ENCODE peak calls at places on chromosomes 5 and 9, in six cellular contexts. F, P, M, S, V and G are unnamed samples.
A peak's percentile ranks its signal among the peaks of the same experiment; 100 is the strongest.

GRCh38 chr9:106707291-106707690 is 155.7 kb upstream of the ZNF462 start:
- DNase-seq in F (no peak), P (no peak), M (no peak), S (no peak), V (no peak), G (no peak)

GRCh38 chr9:94768766-94769165 is 42.3 kb downstream of the AOPEP start:
- DNase-seq in F (no peak), P (no peak), M (no peak), S (no peak), V (no peak), G (no peak)

GRCh38 chr9:87063883-87064282 is 116.6 kb upstream of the GAS1 start:
- DNase-seq in F (no peak), P (no peak), M (no peak), S (no peak), V (peak; percentile 64), G (no peak)

GRCh38 chr9:7520396-7520795 is 279.2 kb downstream of the DMAC1 start:
- DNase-seq in F (no peak), P (no peak), M (no peak), S (no peak), V (no peak), G (no peak)

GRCh38 chr5:57435701-57436134 is 46.9 kb downstream of the ACTBL2 start:
- DNase-seq in F (peak; percentile 50), P (peak; percentile 19), M (no peak), S (peak; percentile 59), V (no peak), G (peak; percentile 30)

GRCh38 chr9:121318631-121319393 is 50.9 kb downstream of the GSN start:
- DNase-seq in F (no peak), P (no peak), M (peak; percentile 73), S (no peak), V (peak; percentile 25), G (no peak)

GRCh38 chr9:137764171-137764671 is 113.4 kb upstream of the CACNA1B start:
- DNase-seq in F (no peak), P (no peak), M (no peak), S (no peak), V (no peak), G (no peak)

GRCh38 chr9:37790096-37790495 is 5.2 kb upstream of the EXOSC3 start:
- DNase-seq in F (no peak), P (no peak), M (no peak), S (no peak), V (no peak), G (no peak)

GRCh38 chr5:5270958-5271605 is 131.0 kb downstream of the ADAMTS16 start:
- DNase-seq in F (peak; percentile 83), P (peak; percentile 92), M (peak; percentile 86), S (peak; percentile 72), V (peak; percentile 69), G (peak; percentile 46)

DNA sequence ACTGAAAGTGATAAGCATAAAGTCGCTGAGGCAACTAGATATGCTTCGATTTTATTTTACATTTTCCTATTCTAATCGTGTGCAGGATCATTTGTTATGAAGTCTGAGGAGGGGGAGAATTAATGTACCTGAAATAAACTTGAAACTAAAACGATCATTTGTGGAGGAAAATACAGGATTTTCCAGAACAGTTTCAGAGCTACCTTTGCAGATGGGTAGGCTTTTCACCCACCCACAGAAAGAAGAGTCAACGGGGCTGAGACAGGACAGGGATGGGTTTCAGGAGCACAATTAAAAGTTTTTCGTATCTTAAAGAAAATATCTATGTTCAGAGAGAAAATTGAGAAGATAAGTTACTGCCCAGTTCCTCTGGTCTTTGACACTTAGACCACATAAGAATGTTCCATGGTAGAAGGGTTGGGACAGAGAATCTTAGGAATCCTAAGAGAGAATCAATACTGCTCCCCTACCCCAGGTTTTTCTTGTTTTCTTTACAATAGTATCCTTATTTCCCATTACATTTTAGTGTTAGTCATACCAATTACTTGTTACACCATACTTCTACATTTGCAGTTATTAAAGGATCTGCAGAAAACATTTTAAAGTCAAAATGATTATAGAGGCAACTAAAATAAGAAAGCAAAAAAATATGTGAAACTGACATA is 211.4 kb downstream of the DEPDC1B start:
- DNase-seq in F (no peak), P (no peak), M (no peak), S (no peak), V (no peak), G (no peak)
- H3K4me3 ChIP-seq in F (no peak overlapping the region), P (peak overlapping the region; percentile 52), M (peak overlapping the region; percentile 58), S (peak overlapping the region; percentile 46), V (no peak overlapping the region), G (peak overlapping the region; percentile 14)

GRCh38 chr9:99237356-99237755 is 15.3 kb downstream of the SEC61B start:
- DNase-seq in F (peak; percentile 71), P (no peak), M (no peak), S (no peak), V (no peak), G (no peak)

GRCh38 chr9:99235069-99235468 is 13.0 kb downstream of the SEC61B start:
- DNase-seq in F (no peak), P (no peak), M (no peak), S (no peak), V (no peak), G (no peak)

GRCh38 chr9:99234618-99235017 is 12.5 kb downstream of the SEC61B start:
- DNase-seq in F (no peak), P (no peak), M (no peak), S (no peak), V (no peak), G (no peak)

GRCh38 chr9:99235874-99236627 is 14.0 kb downstream of the SEC61B start:
- DNase-seq in F (no peak), P (no peak), M (no peak), S (no peak), V (no peak), G (no peak)

DNA sequence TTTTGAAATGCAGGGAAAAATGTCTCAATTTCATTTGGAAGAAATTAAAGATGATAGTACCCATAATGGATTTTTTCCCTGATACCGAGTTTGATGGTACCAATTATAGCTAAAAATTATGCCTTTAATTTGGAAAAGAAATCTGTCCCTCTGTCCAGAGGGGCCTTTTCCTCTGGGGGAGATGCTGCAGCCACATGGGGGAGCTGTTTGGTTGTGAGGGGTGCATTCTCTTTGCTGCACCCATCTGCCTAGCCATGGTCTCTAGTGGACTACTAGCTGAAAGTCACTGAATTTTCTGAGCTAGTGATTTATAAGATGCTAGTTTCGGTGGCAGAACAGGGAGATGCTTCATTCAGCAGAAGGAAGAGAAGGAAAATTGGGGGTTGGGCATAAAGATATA is 9.6 kb downstream of the SEC61B start:
- DNase-seq in F (no peak), P (peak; percentile 12), M (no peak), S (no peak), V (no peak), G (no peak)
- TF ChIP-seq CTCF in F (peak; percentile 24), P (peak; percentile 43), M (no peak), S (peak; percentile 7), V (no peak), G (peak; percentile 36)

GRCh38 chr9:31347082-31347617 is 1037.3 kb upstream of the ACO1 start:
- DNase-seq in F (no peak), P (no peak), M (no peak), S (no peak), V (no peak), G (no peak)
- H3K4me3 ChIP-seq in F (no peak overlapping the region), P (no peak overlapping the region), M (peak overlapping the region; percentile 38), S (no peak overlapping the region), V (no peak overlapping the region), G (no peak overlapping the region)

GRCh38 chr5:10663531-10664183 is 97.4 kb downstream of the DAP start:
- DNase-seq in F (peak; percentile 65), P (no peak), M (peak; percentile 62), S (peak; percentile 48), V (no peak), G (no peak)
- TF ChIP-seq CTCF in F (no peak), P (no peak), M (no peak), S (no peak), V (no peak), G (no peak)

DNA sequence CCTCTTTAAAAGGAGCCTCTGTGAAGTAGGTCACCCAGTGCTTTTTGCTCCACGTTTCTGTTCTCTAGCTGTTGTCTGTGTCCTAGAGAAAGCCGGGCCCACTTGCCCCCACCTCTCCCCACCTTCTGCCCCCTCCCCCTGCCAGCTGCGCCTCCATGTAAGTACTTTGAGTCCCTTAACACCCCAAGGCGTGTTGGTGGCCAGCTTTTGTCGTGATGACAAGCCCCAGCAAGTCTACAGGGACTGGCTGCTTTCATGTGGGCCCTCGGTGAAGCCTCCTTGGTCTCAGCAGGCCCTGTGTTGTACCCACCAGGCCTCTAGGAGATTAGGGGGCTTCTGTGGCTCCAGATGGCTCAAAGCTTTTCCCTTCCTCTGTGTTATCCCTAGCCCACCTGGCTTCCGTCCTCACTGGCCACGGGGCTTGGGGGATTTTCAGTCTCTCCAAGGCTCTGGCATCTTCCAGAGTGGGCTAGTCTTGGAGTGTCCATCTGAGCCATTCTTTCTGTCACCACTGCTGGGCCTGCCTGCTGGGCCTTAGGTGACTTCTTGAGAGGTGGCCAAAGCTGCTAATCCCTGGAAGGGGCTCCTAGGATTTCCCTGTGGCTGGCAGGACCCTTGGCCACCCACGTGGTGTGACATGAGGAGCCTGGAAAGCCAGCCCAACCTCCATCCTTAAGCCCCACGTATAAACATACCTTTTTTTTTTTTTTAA is 1.2 kb upstream of the NDST1 start:
- DNase-seq in F (no peak), P (no peak), M (no peak), S (no peak), V (no peak), G (no peak)
- H3K4me3 ChIP-seq in F (no peak overlapping the region), P (no peak overlapping the region), M (no peak overlapping the region), S (no peak overlapping the region), V (no peak overlapping the region), G (no peak overlapping the region)